ENCODE peak calls at places on chromosomes 16 and 17, in four cellular contexts. M, Q, W and R are unnamed samples.

GRCh38 chr17:56867948-56868376 is 34.0 kb downstream of the DGKE start:
- DNase-seq in M (no peak), Q (peak), W (no peak), R (no peak)

GRCh38 chr16:50523710-50524109 is 24.5 kb upstream of the NKD1 start:
- DNase-seq in M (no peak), Q (no peak), W (no peak), R (no peak)

GRCh38 chr17:10151667-10152496 is 46.5 kb downstream of the GAS7 start:
- DNase-seq in M (no peak), Q (no peak), W (no peak), R (no peak)

GRCh38 chr17:2083613-2084128 is 28.8 kb downstream of the HIC1 start:
- DNase-seq in M (no peak), Q (no peak), W (no peak), R (no peak)

GRCh38 chr17:10471853-10472252 is 2.5 kb upstream of the MYH4 start:
- DNase-seq in M (no peak), Q (no peak), W (no peak), R (no peak)

GRCh38 chr17:75115545-75115944 is 5.8 kb downstream of the ARMC7 start:
- DNase-seq in M (no peak), Q (no peak), W (no peak), R (no peak)

GRCh38 chr16:4529085-4530060 is 9.2 kb downstream of the CDIP1 start:
- DNase-seq in M (no peak), Q (no peak), W (no peak), R (no peak)

GRCh38 chr16:1871974-1872635 is at the start of gene MEIOB:
- DNase-seq in M (no peak), Q (no peak), W (peak), R (no peak)

GRCh38 chr17:82489117-82489516 is 30.4 kb upstream of the FOXK2 start:
- DNase-seq in M (no peak), Q (no peak), W (no peak), R (no peak)

GRCh38 chr16:89357055-89357454 is 133.3 kb downstream of the ANKRD11 start:
- DNase-seq in M (no peak), Q (no peak), W (peak), R (no peak)